ENCODE peak calls at places on chromosomes 4 and X, in five cellular contexts. R, C, Y, G and N are unnamed samples.
A peak's percentile ranks its signal among the peaks of the same experiment; 100 is the strongest.

GRCh38 chrX:18582910-18583493 is 88.9 kb downstream of the RS1 start:
- DNase-seq in R (no peak), C (no peak), Y (no peak), G (no peak), N (no peak)

GRCh38 chr4:12968345-12968744 is 515.8 kb downstream of the RAB28 start:
- DNase-seq in R (no peak), C (no peak), Y (no peak), G (no peak), N (no peak)

GRCh38 chr4:109574443-109574850 is 14.4 kb downstream of the MCUB start:
- DNase-seq in R (no peak), C (peak; percentile 26), Y (peak; percentile 35), G (no peak), N (peak; percentile 42)

GRCh38 chrX:125998432-125998831 is 167.7 kb downstream of the DCAF12L2 start:
- DNase-seq in R (no peak), C (no peak), Y (no peak), G (no peak), N (no peak)

GRCh38 chr4:48109413-48110263 is 24.4 kb downstream of the TXK start:
- DNase-seq in R (no peak), C (peak; percentile 33), Y (peak; percentile 48), G (no peak), N (peak; percentile 62)

GRCh38 chr4:2059726-2060577 is 825 bp downstream of the NAT8L start:
- DNase-seq in R (no peak), C (no peak), Y (no peak), G (no peak), N (no peak)

GRCh38 chr4:173420821-173421220 is 21.9 kb upstream of the SCRG1 start:
- DNase-seq in R (no peak), C (no peak), Y (no peak), G (no peak), N (no peak)

GRCh38 chrX:29471829-29472228 is 743.5 kb upstream of the MAGEB2 start:
- DNase-seq in R (no peak), C (no peak), Y (no peak), G (no peak), N (no peak)

GRCh38 chr4:150007512-150007911 is 70.7 kb upstream of the DCLK2 start:
- DNase-seq in R (no peak), C (no peak), Y (no peak), G (no peak), N (no peak)

GRCh38 chr4:121138014-121138413 is 26.1 kb downstream of the TNIP3 start:
- DNase-seq in R (no peak), C (no peak), Y (no peak), G (no peak), N (no peak)

GRCh38 chr4:83850435-83850834 is 314.5 kb downstream of the GPAT3 start:
- DNase-seq in R (no peak), C (peak; percentile 12), Y (no peak), G (no peak), N (no peak)

GRCh38 chrX:130263016-130263415 is 5.7 kb downstream of the ZNF280C start:
- DNase-seq in R (no peak), C (no peak), Y (no peak), G (no peak), N (no peak)

GRCh38 chr4:88445252-88445651 is 11.7 kb upstream of the HERC5 start:
- DNase-seq in R (no peak), C (no peak), Y (no peak), G (no peak), N (no peak)

GRCh38 chr4:152265149-152265621 is 270.7 kb downstream of the FBXW7 start:
- DNase-seq in R (no peak), C (peak; percentile 21), Y (peak; percentile 19), G (no peak), N (peak; percentile 21)

GRCh38 chr4:39042365-39042764 is 10.2 kb upstream of the TMEM156 start:
- DNase-seq in R (no peak), C (no peak), Y (no peak), G (no peak), N (peak; percentile 18)

GRCh38 chr4:108191269-108191914 is 22.7 kb upstream of the LEF1 start:
- DNase-seq in R (no peak), C (no peak), Y (no peak), G (no peak), N (no peak)

GRCh38 chr4:13963601-13964000 is 336.1 kb upstream of the BOD1L1 start:
- DNase-seq in R (no peak), C (no peak), Y (no peak), G (no peak), N (no peak)

GRCh38 chr4:95546866-95547707 is 1.7 kb downstream of the UNC5C start:
- DNase-seq in R (no peak), C (no peak), Y (no peak), G (no peak), N (no peak)

GRCh38 chr4:24657768-24658617 is 73.6 kb upstream of the DHX15 start:
- DNase-seq in R (no peak), C (peak; percentile 51), Y (no peak), G (peak; percentile 80), N (peak; percentile 73)

GRCh38 chr4:77493829-77494551 is 111.6 kb upstream of the CXCL13 start:
- DNase-seq in R (no peak), C (no peak), Y (no peak), G (no peak), N (no peak)

GRCh38 chrX:129769467-129770154 is 10.1 kb upstream of the SASH3 start:
- DNase-seq in R (no peak), C (no peak), Y (no peak), G (peak; percentile 73), N (no peak)

GRCh38 chr4:76016383-76016782 is 6.9 kb downstream of the CXCL10 start:
- DNase-seq in R (no peak), C (no peak), Y (no peak), G (peak; percentile 37), N (no peak)

GRCh38 chr4:162849922-162850321 is 316.8 kb downstream of the NAF1 start:
- DNase-seq in R (no peak), C (no peak), Y (no peak), G (no peak), N (no peak)

GRCh38 chr4:181004056-181004455 is 1239.1 kb upstream of the TENM3 start:
- DNase-seq in R (no peak), C (no peak), Y (no peak), G (no peak), N (no peak)

GRCh38 chrX:10023821-10024220 is 56.7 kb downstream of the CLDN34 start:
- DNase-seq in R (no peak), C (no peak), Y (no peak), G (no peak), N (no peak)

GRCh38 chrX:106791495-106791894 is 11.0 kb upstream of the TBC1D8B start:
- DNase-seq in R (no peak), C (no peak), Y (no peak), G (no peak), N (no peak)

DNA sequence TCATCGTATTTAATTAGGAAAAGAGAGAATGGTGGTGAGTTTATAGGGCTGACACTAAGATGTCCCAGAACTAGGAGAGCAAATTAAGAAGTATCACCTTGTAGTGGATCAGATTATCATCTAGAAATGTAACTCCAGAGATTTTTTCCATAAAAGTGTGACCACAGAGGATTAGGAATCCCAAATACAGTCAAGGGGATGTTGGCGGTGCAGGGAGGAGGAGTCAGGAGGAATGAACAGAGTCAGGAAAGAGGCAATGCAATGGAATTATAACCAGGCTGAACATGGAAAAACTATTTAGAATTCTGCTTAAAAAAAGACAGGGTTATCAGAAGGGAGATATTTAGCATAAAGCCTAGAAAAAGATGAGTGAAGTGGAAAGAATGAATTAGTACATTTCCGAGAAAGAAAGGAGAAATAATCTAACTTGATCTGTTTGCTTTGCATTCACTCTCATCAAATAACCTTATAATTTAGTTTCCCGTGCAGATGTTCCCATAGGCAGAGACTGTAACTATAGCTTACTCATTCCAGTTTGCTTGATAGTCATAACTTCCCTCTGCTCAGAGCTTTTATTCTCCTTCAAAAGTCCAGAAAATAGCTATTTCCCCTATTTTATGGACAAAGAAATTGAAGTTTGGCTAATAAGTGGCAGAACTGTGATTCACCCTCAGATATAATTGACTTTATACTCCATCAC is 56.4 kb downstream of the SCFD2 start:
- DNase-seq in R (no peak), C (no peak), Y (no peak), G (no peak), N (no peak)
- TF ChIP-seq CHD2 in R (no peak), C (no peak), Y (no peak), G (no peak), N (no peak)

GRCh38 chr4:16496501-16496900 is 270.2 kb upstream of the TAPT1 start:
- DNase-seq in R (no peak), C (no peak), Y (no peak), G (no peak), N (no peak)
- TF ChIP-seq CEBPB in R (no peak), C (no peak), Y (no peak), G (no peak), N (no peak)

GRCh38 chrX:39299615-39300014 is 498.4 kb downstream of the MID1IP1 start:
- DNase-seq in R (no peak), C (no peak), Y (no peak), G (no peak), N (no peak)

GRCh38 chrX:39301041-39301440 is 499.8 kb downstream of the MID1IP1 start:
- DNase-seq in R (no peak), C (no peak), Y (no peak), G (no peak), N (no peak)

GRCh38 chrX:39302838-39303237 is 501.6 kb downstream of the MID1IP1 start:
- DNase-seq in R (no peak), C (no peak), Y (no peak), G (no peak), N (no peak)

GRCh38 chrX:39296472-39296871 is 495.2 kb downstream of the MID1IP1 start:
- DNase-seq in R (no peak), C (no peak), Y (no peak), G (peak; percentile 48), N (no peak)

DNA sequence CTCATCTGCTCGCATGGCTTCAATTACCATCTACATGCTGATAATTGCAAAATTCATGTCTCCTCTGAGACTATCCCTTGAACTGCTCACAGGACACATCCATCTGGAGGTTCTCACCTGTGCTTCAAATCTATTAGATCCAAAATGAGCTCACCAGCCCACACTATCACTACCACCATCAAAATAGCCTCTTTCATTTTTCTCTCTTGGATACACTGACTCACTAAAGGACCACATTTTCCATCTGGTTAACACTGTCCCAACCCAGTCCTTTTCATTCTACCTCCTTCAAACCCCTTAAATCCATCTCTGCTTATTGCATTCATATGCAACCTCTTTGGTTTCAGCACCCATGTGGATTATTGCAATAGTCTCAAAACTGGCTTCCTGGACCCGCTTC is 497.6 kb downstream of the MID1IP1 start:
- DNase-seq in R (no peak), C (no peak), Y (no peak), G (no peak), N (no peak)
- H3K4me3 ChIP-seq in R (no peak overlapping the region), C (no peak overlapping the region), Y (no peak overlapping the region), G (no peak overlapping the region), N (no peak overlapping the region)

DNA sequence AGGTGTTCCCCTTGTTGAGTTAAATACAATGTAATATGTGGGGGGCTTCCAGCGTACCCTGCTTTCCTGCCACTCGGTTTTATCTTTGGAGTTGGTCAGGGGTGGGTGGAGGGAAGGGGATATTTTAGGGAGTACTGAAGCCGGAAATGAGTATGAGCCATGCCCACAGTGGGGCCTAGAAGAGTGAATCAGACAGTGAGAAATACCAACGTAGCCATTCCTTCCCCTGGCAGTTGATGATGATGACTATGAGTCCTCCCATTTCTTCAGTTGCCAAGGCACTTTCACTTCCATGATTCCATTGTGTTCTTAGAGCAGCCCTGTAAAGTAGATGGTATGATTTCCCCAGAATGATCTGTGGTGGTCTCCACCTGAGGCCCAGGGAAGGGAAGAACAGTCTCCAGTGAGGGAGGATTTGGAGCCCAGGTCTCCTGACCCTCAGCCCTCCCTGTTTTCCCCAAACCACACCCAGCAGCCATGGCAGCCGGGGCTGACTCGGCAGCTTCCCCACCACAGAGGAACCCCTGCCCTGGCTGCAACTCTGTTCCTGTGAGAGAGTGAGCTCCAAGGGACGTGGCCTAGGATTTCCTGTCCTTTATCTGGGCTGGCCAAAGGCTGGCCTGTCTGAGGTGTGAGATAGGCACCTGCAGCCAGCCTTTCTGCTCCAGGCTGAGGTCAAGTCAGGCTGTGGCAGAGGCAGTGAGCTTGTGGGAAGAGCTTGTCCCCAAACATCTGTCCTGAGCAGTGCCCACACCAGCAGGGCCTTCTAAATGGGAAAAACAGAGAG is 52.7 kb downstream of the STARD8 start:
- DNase-seq in R (no peak), C (no peak), Y (peak; percentile 69), G (no peak), N (no peak)
- TF ChIP-seq CHD2 in R (no peak), C (no peak), Y (no peak), G (no peak), N (no peak)